ENCODE peak calls at places on chromosome 21, in eight cellular contexts. One of them, this sample, is unnamed.

GRCh38 chr21:46189959-46190490 is 5.8 kb upstream of the SPATC1L start:
- DNase-seq in HepG2: no peak
- DNase-seq in GM12878: no peak
- DNase-seq in NB4: no peak
- DNase-seq in HCT116: no peak
- DNase-seq in K562: no peak
- DNase-seq in A549: no peak
- DNase-seq in H1: no peak
- DNase-seq in this sample: no peak

GRCh38 chr21:34305605-34306235 is 58.1 kb upstream of the KCNE2 start:
- DNase-seq in A549: no peak
- DNase-seq in HCT116: no peak
- DNase-seq in NB4: no peak
- DNase-seq in H1: no peak
- DNase-seq in HepG2: no peak
- DNase-seq in K562: no peak
- DNase-seq in GM12878: no peak
- DNase-seq in this sample: no peak

GRCh38 chr21:43881283-43881682 is 16.3 kb downstream of the AGPAT3 start:
- DNase-seq in NB4: no peak
- DNase-seq in HCT116: no peak
- DNase-seq in A549: no peak
- DNase-seq in GM12878: no peak
- DNase-seq in HepG2: no peak
- DNase-seq in K562: no peak
- DNase-seq in H1: no peak
- DNase-seq in this sample: no peak

GRCh38 chr21:43658769-43659135 is 536 bp downstream of the HSF2BP start:
- DNase-seq in HCT116: no peak
- DNase-seq in K562: no peak
- DNase-seq in HepG2: no peak
- DNase-seq in H1: no peak
- DNase-seq in GM12878: no peak
- DNase-seq in NB4: no peak
- DNase-seq in A549: no peak
- DNase-seq in this sample: no peak

GRCh38 chr21:46092026-46092764 is 5.7 kb upstream of the COL6A2 start:
- DNase-seq in NB4: no peak
- DNase-seq in H1: no peak
- DNase-seq in HepG2: no peak
- DNase-seq in HCT116: no peak
- DNase-seq in GM12878: no peak
- DNase-seq in A549: no peak
- DNase-seq in K562: no peak
- DNase-seq in this sample: no peak

GRCh38 chr21:25565272-25566199 is 41.7 kb downstream of the MRPL39 start:
- DNase-seq in K562: no peak
- DNase-seq in NB4: no peak
- DNase-seq in HCT116: no peak
- DNase-seq in A549: no peak
- DNase-seq in H1: no peak
- DNase-seq in GM12878: no peak
- DNase-seq in HepG2: no peak
- DNase-seq in this sample: no peak

GRCh38 chr21:21921410-21922232 is 923.4 kb downstream of the NCAM2 start:
- DNase-seq in NB4: peak; percentile 11
- DNase-seq in HCT116: no peak
- DNase-seq in HepG2: no peak
- DNase-seq in H1: no peak
- DNase-seq in A549: peak; percentile 3
- DNase-seq in GM12878: no peak
- DNase-seq in K562: peak; percentile 8
- DNase-seq in this sample: no peak

GRCh38 chr21:38525454-38525853 is 27.2 kb upstream of the ERG start:
- DNase-seq in GM12878: no peak
- DNase-seq in A549: no peak
- DNase-seq in H1: no peak
- DNase-seq in HepG2: no peak
- DNase-seq in NB4: peak; percentile 18
- DNase-seq in HCT116: no peak
- DNase-seq in K562: no peak
- DNase-seq in this sample: no peak

GRCh38 chr21:17461014-17461413 is 51.8 kb upstream of the CXADR start:
- DNase-seq in HCT116: no peak
- DNase-seq in GM12878: no peak
- DNase-seq in H1: no peak
- DNase-seq in NB4: no peak
- DNase-seq in K562: no peak
- DNase-seq in A549: peak; percentile 26
- DNase-seq in HepG2: no peak
- DNase-seq in this sample: no peak

GRCh38 chr21:25934771-25935224 is 200.0 kb downstream of the GABPA start:
- DNase-seq in H1: no peak
- DNase-seq in HCT116: no peak
- DNase-seq in A549: peak; percentile 58
- DNase-seq in HepG2: peak; percentile 44
- DNase-seq in GM12878: no peak
- DNase-seq in K562: no peak
- DNase-seq in NB4: no peak
- DNase-seq in this sample: peak; percentile 97

GRCh38 chr21:21174676-21175075 is 176.5 kb downstream of the NCAM2 start:
- DNase-seq in K562: no peak
- DNase-seq in A549: no peak
- DNase-seq in HepG2: no peak
- DNase-seq in H1: no peak
- DNase-seq in GM12878: no peak
- DNase-seq in NB4: no peak
- DNase-seq in HCT116: no peak
- DNase-seq in this sample: no peak

GRCh38 chr21:39180429-39181019 is 2.7 kb downstream of the PSMG1 start:
- DNase-seq in H1: no peak
- DNase-seq in HCT116: no peak
- DNase-seq in NB4: peak; percentile 32
- DNase-seq in K562: no peak
- DNase-seq in HepG2: no peak
- DNase-seq in GM12878: no peak
- DNase-seq in A549: peak; percentile 9
- DNase-seq in this sample: peak; percentile 7

DNA sequence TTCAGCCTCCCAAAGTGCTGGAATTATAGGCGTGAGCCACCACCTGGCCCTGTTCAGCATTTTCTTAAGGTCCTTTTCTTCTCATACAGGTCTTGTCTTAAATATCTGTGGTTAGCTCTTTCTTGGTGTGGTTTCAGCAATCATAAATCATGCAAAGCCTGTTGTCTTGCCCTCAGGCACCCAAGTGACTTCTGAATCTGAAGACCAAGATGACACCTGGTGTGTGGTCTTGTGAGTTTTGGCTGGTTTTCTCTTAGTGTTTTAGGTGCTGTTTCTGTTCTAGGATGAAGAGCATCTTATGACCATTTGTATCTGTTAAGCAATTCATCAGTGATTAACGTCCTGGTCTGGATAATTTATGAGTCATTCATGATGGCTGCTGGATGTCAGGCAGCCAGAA is 12.5 kb upstream of the CFAP298 start:
- DNase-seq in A549: no peak
- DNase-seq in GM12878: no peak
- DNase-seq in K562: peak; percentile 51
- DNase-seq in NB4: no peak
- DNase-seq in HepG2: no peak
- DNase-seq in H1: no peak
- DNase-seq in HCT116: peak; percentile 18
- DNase-seq in this sample: no peak
- TF ChIP-seq MAX in A549: no peak
- TF ChIP-seq MAX in GM12878: no peak
- TF ChIP-seq MAX in K562: no peak
- TF ChIP-seq MAX in NB4: no peak
- TF ChIP-seq MAX in HepG2: no peak
- TF ChIP-seq MAX in H1: no peak
- TF ChIP-seq MAX in HCT116: no peak
- TF ChIP-seq MAX in this sample: no peak

GRCh38 chr21:40990366-40990765 is 143.4 kb upstream of the DSCAM start:
- DNase-seq in A549: no peak
- DNase-seq in HCT116: no peak
- DNase-seq in NB4: no peak
- DNase-seq in HepG2: no peak
- DNase-seq in K562: no peak
- DNase-seq in GM12878: no peak
- DNase-seq in H1: no peak
- DNase-seq in this sample: no peak
- TF ChIP-seq POLR2A in A549: no peak
- TF ChIP-seq POLR2A in HCT116: no peak
- TF ChIP-seq POLR2A in NB4: no peak
- TF ChIP-seq POLR2A in HepG2: no peak
- TF ChIP-seq POLR2A in K562: no peak
- TF ChIP-seq POLR2A in GM12878: no peak
- TF ChIP-seq POLR2A in H1: no peak
- TF ChIP-seq POLR2A in this sample: no peak

DNA sequence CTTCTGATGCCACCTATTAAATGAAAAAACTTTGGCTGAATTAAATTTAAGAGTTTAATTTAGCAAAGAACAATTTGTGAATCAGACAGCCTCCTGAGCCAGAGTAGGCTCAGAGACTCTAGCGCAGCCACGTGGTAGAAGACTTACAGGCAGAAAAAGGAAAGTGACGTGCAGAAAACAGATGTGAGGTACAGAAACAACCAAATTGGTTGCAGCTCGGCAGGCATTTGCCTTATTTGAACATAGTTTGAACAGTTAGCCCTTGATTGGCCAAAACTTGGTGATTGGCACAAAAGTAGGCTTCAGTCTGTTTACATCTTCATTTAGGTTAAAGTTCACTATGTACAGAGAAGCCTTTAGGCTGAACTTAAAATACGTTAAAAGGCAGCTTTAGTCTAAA is 22.9 kb downstream of the TCP10L start:
- DNase-seq in GM12878: no peak
- DNase-seq in HCT116: no peak
- DNase-seq in NB4: no peak
- DNase-seq in K562: no peak
- DNase-seq in H1: no peak
- DNase-seq in A549: no peak
- DNase-seq in HepG2: no peak
- DNase-seq in this sample: peak; percentile 84
- TF ChIP-seq CTCF in GM12878: no peak
- TF ChIP-seq CTCF in HCT116: peak; percentile 8
- TF ChIP-seq CTCF in NB4: no peak
- TF ChIP-seq CTCF in K562: peak; percentile 76
- TF ChIP-seq CTCF in H1: peak; percentile 61
- TF ChIP-seq CTCF in A549: no peak
- TF ChIP-seq CTCF in HepG2: peak; percentile 25
- TF ChIP-seq CTCF in this sample: peak; percentile 48

GRCh38 chr21:29265690-29266479 is 32.8 kb upstream of the BACH1 start:
- DNase-seq in K562: no peak
- DNase-seq in H1: no peak
- DNase-seq in HepG2: no peak
- DNase-seq in NB4: peak; percentile 55
- DNase-seq in GM12878: peak; percentile 30
- DNase-seq in HCT116: no peak
- DNase-seq in A549: no peak
- DNase-seq in this sample: no peak
- TF ChIP-seq MAX in K562: no peak
- TF ChIP-seq MAX in H1: no peak
- TF ChIP-seq MAX in HepG2: no peak
- TF ChIP-seq MAX in NB4: no peak
- TF ChIP-seq MAX in GM12878: no peak
- TF ChIP-seq MAX in HCT116: no peak
- TF ChIP-seq MAX in A549: no peak
- TF ChIP-seq MAX in this sample: no peak

DNA sequence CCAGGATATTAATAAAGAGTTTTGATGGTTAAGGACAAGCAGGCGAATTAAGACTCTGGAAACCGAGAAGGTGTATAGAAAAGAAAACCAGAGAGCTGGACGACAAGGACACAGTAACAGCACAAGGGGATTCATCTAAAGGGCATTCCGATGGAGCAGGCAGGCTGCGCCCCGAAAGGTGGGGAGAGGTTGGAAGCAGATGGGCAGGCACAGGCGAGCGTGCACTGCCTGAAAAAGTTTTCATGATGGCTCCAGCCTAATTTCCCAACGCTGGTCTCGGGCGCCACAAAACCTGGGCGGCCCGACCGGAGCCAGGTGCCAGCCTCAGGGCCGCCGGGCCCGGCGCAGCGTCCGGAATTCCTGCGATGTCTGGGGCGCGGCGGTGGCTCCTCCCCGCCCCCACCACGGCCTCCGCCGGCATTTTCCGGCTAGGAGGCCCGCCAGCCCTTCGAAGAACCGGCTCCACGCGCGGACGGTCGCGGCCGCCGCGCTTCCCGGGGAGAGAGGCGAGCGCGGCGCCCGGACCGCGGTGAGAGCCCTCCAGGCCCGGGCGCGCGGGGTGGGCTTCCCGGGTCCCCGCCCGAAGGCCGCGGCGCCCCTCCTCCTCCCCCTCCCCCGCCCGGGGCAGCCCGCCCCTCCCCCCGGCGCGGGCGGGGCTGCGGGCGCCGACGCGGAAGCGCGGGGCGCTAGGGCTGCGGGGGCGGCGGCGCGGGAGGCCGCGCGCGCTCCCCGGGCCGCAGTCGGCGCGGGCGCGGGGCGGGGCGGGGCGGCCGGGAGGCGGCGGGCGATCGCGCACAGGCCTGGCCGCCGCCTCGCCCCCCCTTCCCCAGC is 701 bp upstream of the DYRK1A start:
- DNase-seq in H1: peak; percentile 86
- DNase-seq in K562: no peak
- DNase-seq in A549: peak; percentile 65
- DNase-seq in GM12878: no peak
- DNase-seq in HepG2: peak; percentile 63
- DNase-seq in HCT116: no peak
- DNase-seq in NB4: peak; percentile 68
- DNase-seq in this sample: peak; percentile 70
- TF ChIP-seq POLR2A in H1: peak; percentile 88
- TF ChIP-seq POLR2A in K562: peak; percentile 81
- TF ChIP-seq POLR2A in A549: peak; percentile 52
- TF ChIP-seq POLR2A in GM12878: peak; percentile 60
- TF ChIP-seq POLR2A in HepG2: no peak
- TF ChIP-seq POLR2A in HCT116: peak; percentile 39
- TF ChIP-seq POLR2A in NB4: peak; percentile 21
- TF ChIP-seq POLR2A in this sample: peak; percentile 92

GRCh38 chr21:27339902-27340301 is 373.0 kb upstream of the ADAMTS5 start:
- DNase-seq in A549: no peak
- DNase-seq in K562: no peak
- DNase-seq in HepG2: no peak
- DNase-seq in H1: no peak
- DNase-seq in NB4: no peak
- DNase-seq in GM12878: no peak
- DNase-seq in HCT116: no peak
- DNase-seq in this sample: no peak
- TF ChIP-seq CTCF in A549: no peak
- TF ChIP-seq CTCF in K562: no peak
- TF ChIP-seq CTCF in HepG2: no peak
- TF ChIP-seq CTCF in H1: no peak
- TF ChIP-seq CTCF in NB4: no peak
- TF ChIP-seq CTCF in GM12878: no peak
- TF ChIP-seq CTCF in HCT116: no peak
- TF ChIP-seq CTCF in this sample: no peak

DNA sequence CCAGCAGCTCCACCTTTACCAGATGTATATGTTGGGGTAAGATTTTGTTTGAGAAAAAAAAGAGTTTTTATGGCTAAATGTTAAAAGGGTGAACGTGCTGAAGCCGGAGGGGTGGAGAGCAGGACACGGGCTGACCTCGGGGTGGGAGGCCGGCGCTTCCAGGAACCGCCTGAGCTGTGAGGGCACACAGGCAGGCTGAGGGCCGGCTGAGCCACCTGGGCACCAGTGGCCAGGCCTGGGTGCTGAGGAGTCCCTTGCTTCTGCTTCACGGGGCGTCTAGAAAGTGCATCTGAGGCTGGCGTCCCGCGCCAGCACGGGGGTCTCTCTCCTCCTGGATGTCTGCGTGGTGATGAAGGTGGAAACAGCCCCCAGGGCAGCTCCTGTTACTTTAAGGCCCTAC is 33.6 kb upstream of the ADARB1 start:
- DNase-seq in NB4: no peak
- DNase-seq in A549: no peak
- DNase-seq in HepG2: no peak
- DNase-seq in H1: peak; percentile 41
- DNase-seq in GM12878: no peak
- DNase-seq in K562: no peak
- DNase-seq in HCT116: no peak
- DNase-seq in this sample: no peak
- TF ChIP-seq MAX in NB4: no peak
- TF ChIP-seq MAX in A549: no peak
- TF ChIP-seq MAX in HepG2: no peak
- TF ChIP-seq MAX in H1: no peak
- TF ChIP-seq MAX in GM12878: no peak
- TF ChIP-seq MAX in K562: no peak
- TF ChIP-seq MAX in HCT116: no peak
- TF ChIP-seq MAX in this sample: no peak